ENCODE peak calls at places on chromosomes 16 and 17, in eight cellular contexts. M, V, L, K, A, Z, T and R are unnamed samples.

GRCh38 chr17:70394430-70394829 is 225.1 kb downstream of the KCNJ2 start:
- DNase-seq in M (no peak), V (no peak), L (no peak), K (no peak), A (no peak), Z (no peak), T (no peak), R (no peak)

GRCh38 chr16:10339777-10340752 is 45.8 kb upstream of the ATF7IP2 start:
- DNase-seq in M (peak; percentile 15), V (no peak), L (no peak), K (no peak), A (no peak), Z (no peak), T (no peak), R (no peak)

GRCh38 chr17:67007266-67007665 is 37.1 kb upstream of the CACNG1 start:
- DNase-seq in M (no peak), V (no peak), L (no peak), K (no peak), A (no peak), Z (no peak), T (no peak), R (no peak)

GRCh38 chr17:68584904-68585303 is 16.3 kb downstream of the FAM20A start:
- DNase-seq in M (no peak), V (no peak), L (no peak), K (no peak), A (no peak), Z (peak; percentile 15), T (no peak), R (no peak)

GRCh38 chr17:4173771-4174170 is 30.8 kb downstream of the CYB5D2 start:
- DNase-seq in M (no peak), V (no peak), L (no peak), K (no peak), A (no peak), Z (no peak), T (no peak), R (no peak)

GRCh38 chr16:78443300-78443604 is 343.8 kb downstream of the WWOX start:
- DNase-seq in M (no peak), V (no peak), L (no peak), K (no peak), A (no peak), Z (no peak), T (no peak), R (no peak)

GRCh38 chr17:2682304-2682938 is 29.1 kb downstream of the CLUH start:
- DNase-seq in M (no peak), V (no peak), L (no peak), K (no peak), A (no peak), Z (no peak), T (no peak), R (no peak)

GRCh38 chr17:31494259-31495048 is 103.0 kb downstream of the RAB11FIP4 start:
- DNase-seq in M (no peak), V (peak; percentile 75), L (peak; percentile 44), K (no peak), A (peak; percentile 67), Z (no peak), T (no peak), R (peak; percentile 71)

GRCh38 chr17:36932383-36933173 is 4.7 kb upstream of the LHX1 start:
- DNase-seq in M (peak; percentile 55), V (no peak), L (no peak), K (no peak), A (no peak), Z (peak; percentile 27), T (no peak), R (no peak)

GRCh38 chr17:1025733-1026598 is 29.0 kb downstream of the TIMM22 start:
- DNase-seq in M (no peak), V (no peak), L (no peak), K (no peak), A (no peak), Z (no peak), T (peak; percentile 69), R (no peak)

GRCh38 chr16:4915226-4915761 is 21.7 kb downstream of the PPL start:
- DNase-seq in M (no peak), V (no peak), L (no peak), K (no peak), A (peak; percentile 92), Z (no peak), T (no peak), R (no peak)

GRCh38 chr16:76749780-76750375 is 441.1 kb upstream of the MON1B start:
- DNase-seq in M (no peak), V (no peak), L (no peak), K (no peak), A (no peak), Z (no peak), T (no peak), R (no peak)

GRCh38 chr17:4950075-4950756 is 703 bp upstream of the ENO3 start:
- DNase-seq in M (peak; percentile 85), V (no peak), L (peak; percentile 61), K (no peak), A (no peak), Z (peak; percentile 78), T (peak; percentile 91), R (no peak)

GRCh38 chr16:64012166-64012565 is 1109.7 kb downstream of the CDH11 start:
- DNase-seq in M (no peak), V (no peak), L (no peak), K (no peak), A (no peak), Z (no peak), T (no peak), R (no peak)

GRCh38 chr17:39527220-39527813 is 66.0 kb downstream of the CDK12 start:
- DNase-seq in M (no peak), V (no peak), L (no peak), K (no peak), A (peak; percentile 12), Z (no peak), T (no peak), R (no peak)

GRCh38 chr16:19113577-19114358 is at the start of gene ITPRIPL2:
- DNase-seq in M (peak; percentile 96), V (no peak), L (peak; percentile 83), K (peak; percentile 48), A (peak; percentile 80), Z (peak; percentile 56), T (peak; percentile 96), R (no peak)

GRCh38 chr16:3074860-3075545 is 9.6 kb downstream of the IL32 start:
- DNase-seq in M (no peak), V (peak; percentile 90), L (peak; percentile 46), K (no peak), A (no peak), Z (no peak), T (peak; percentile 83), R (peak; percentile 93)

GRCh38 chr17:43369986-43370385 is 28.8 kb upstream of the ARL4D start:
- DNase-seq in M (no peak), V (no peak), L (no peak), K (no peak), A (no peak), Z (no peak), T (no peak), R (no peak)
- H3K4me1 ChIP-seq in M (peaks cover 17% of the 10 kb centered on the region), V (peaks cover 22% of the 10 kb centered on the region), L (peaks cover 14% of the 10 kb centered on the region), K (peaks cover 15% of the 10 kb centered on the region), A (peaks cover 21% of the 10 kb centered on the region), Z (peaks cover 2% of the 10 kb centered on the region), T (peaks cover 8% of the 10 kb centered on the region), R (peaks cover 22% of the 10 kb centered on the region)

DNA sequence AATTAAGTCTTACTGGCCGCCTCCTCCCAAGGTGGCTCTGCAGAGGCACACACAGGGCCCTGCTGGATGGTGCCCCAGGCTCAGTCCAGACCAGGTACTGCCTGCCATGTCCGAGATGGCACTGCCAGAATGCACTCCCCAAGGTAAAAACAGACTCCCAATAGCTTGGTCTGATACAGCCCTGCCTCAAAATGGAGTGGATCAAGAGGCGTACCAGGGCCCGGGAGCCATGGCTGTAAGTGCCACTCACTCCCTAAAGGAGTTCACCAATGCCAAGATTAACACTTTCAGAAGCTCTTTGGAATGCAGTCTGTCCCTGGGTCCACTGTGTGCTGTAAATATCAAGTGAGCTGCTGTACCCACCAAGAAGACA is 576 bp upstream of the MYO18A start:
- DNase-seq in M (no peak), V (no peak), L (no peak), K (no peak), A (no peak), Z (no peak), T (no peak), R (no peak)
- H3K4me1 ChIP-seq in M (peaks cover 39% of the 10 kb centered on the region), V (peaks cover 17% of the 10 kb centered on the region), L (peaks cover 50% of the 10 kb centered on the region), K (peaks cover 24% of the 10 kb centered on the region), A (peaks cover 47% of the 10 kb centered on the region), Z (peaks cover 11% of the 10 kb centered on the region), T (peaks cover 36% of the 10 kb centered on the region), R (peaks cover 21% of the 10 kb centered on the region)

GRCh38 chr17:45372325-45372869 is 55.6 kb upstream of the MAP3K14 start:
- DNase-seq in M (peak; percentile 23), V (no peak), L (no peak), K (no peak), A (no peak), Z (peak; percentile 40), T (no peak), R (no peak)
- H3K4me1 ChIP-seq in M (peaks cover 28% of the 10 kb centered on the region), V (no peaks in the 10 kb centered on the region), L (peaks cover 12% of the 10 kb centered on the region), K (peaks cover 16% of the 10 kb centered on the region), A (peaks cover 29% of the 10 kb centered on the region), Z (peaks cover 14% of the 10 kb centered on the region), T (peaks cover 15% of the 10 kb centered on the region), R (peaks cover 7% of the 10 kb centered on the region)

GRCh38 chr17:50278526-50279180 is 4.4 kb downstream of the TMEM92 start:
- DNase-seq in M (no peak), V (no peak), L (no peak), K (no peak), A (no peak), Z (no peak), T (no peak), R (no peak)

GRCh38 chr17:50279181-50279526 is 4.9 kb downstream of the TMEM92 start:
- DNase-seq in M (no peak), V (no peak), L (no peak), K (no peak), A (peak; percentile 58), Z (no peak), T (no peak), R (no peak)

GRCh38 chr17:50280801-50281441 is 6.7 kb downstream of the TMEM92 start:
- DNase-seq in M (no peak), V (no peak), L (no peak), K (no peak), A (no peak), Z (no peak), T (no peak), R (no peak)

GRCh38 chr17:50279639-50280038 is 5.4 kb downstream of the TMEM92 start:
- DNase-seq in M (no peak), V (no peak), L (no peak), K (no peak), A (no peak), Z (no peak), T (no peak), R (no peak)

DNA sequence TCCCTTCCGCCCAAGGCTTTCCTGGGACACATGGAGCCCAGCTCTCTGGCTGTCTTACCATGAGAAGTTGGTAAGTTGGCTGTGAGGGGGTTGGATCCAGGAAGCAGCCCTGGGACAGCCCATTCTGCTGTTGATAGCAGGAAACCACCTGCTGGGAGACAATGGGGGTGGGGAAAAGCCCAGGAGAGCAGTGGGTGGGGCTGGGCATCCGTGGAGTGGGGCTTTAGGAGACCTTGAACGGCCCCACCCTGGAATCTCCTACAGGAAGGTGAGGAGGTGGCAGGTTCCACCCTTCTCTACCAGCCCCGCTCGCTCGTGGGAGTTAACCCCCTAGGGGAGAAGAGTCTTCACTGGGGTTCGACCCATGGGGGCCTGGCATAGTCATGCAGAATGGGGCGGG is 5.8 kb downstream of the TMEM92 start:
- DNase-seq in M (no peak), V (no peak), L (no peak), K (no peak), A (no peak), Z (no peak), T (no peak), R (no peak)
- H3K4me1 ChIP-seq in M (peaks cover 5% of the 10 kb centered on the region), V (no peaks in the 10 kb centered on the region), L (peaks cover 27% of the 10 kb centered on the region), K (peaks cover 15% of the 10 kb centered on the region), A (peaks cover 20% of the 10 kb centered on the region), Z (peaks cover 12% of the 10 kb centered on the region), T (no peaks in the 10 kb centered on the region), R (no peaks in the 10 kb centered on the region)

GRCh38 chr17:34237458-34237857 is 17.6 kb upstream of the CCL2 start:
- DNase-seq in M (no peak), V (no peak), L (no peak), K (no peak), A (no peak), Z (no peak), T (no peak), R (no peak)
- H3K4me1 ChIP-seq in M (peaks cover 79% of the 10 kb centered on the region), V (no peaks in the 10 kb centered on the region), L (peaks cover 37% of the 10 kb centered on the region), K (peaks cover 15% of the 10 kb centered on the region), A (no peaks in the 10 kb centered on the region), Z (no peaks in the 10 kb centered on the region), T (peaks cover 21% of the 10 kb centered on the region), R (no peaks in the 10 kb centered on the region)